ENCODE peak calls at places on chromosome 1, in seven cellular contexts. G, L, Z, F, D, M and Y are unnamed samples.

GRCh38 chr1:8371372-8371991 is 53.6 kb downstream of the SLC45A1 start:
- DNase-seq in L (no peak), D (no peak), Z (no peak), M (no peak), G (no peak), F (no peak), Y (no peak)

GRCh38 chr1:55580845-55581332 is 365.7 kb upstream of the USP24 start:
- DNase-seq in D (peak), G (no peak), L (no peak), F (peak), M (no peak), Z (peak), Y (peak)

GRCh38 chr1:85576642-85577420 is 3.7 kb upstream of the CCN1 start:
- DNase-seq in G (no peak), Z (peak), L (no peak), D (peak), F (no peak), M (no peak), Y (peak)

GRCh38 chr1:41160498-41161110 is 81.5 kb downstream of the SCMH1 start:
- DNase-seq in F (no peak), M (no peak), L (no peak), G (no peak), D (no peak), Z (no peak), Y (no peak)

GRCh38 chr1:22309572-22309971 is 142.1 kb upstream of the ZBTB40 start:
- DNase-seq in Z (no peak), L (no peak), M (no peak), G (no peak), D (no peak), F (no peak), Y (no peak)

GRCh38 chr1:119544165-119544762 is 37.3 kb downstream of the HSD3B1 start:
- DNase-seq in D (no peak), G (no peak), M (no peak), Z (no peak), L (peak), F (no peak), Y (no peak)

GRCh38 chr1:245707941-245708340 is 553.2 kb downstream of the KIF26B start:
- DNase-seq in Z (no peak), L (no peak), M (no peak), F (no peak), G (no peak), D (no peak), Y (no peak)

GRCh38 chr1:102834688-102835320 is 273.5 kb downstream of the COL11A1 start:
- DNase-seq in D (peak), Z (no peak), F (peak), G (no peak), M (no peak), L (no peak), Y (no peak)

GRCh38 chr1:36872858-36873257 is 161.5 kb downstream of the GRIK3 start:
- DNase-seq in F (no peak), Z (no peak), D (no peak), M (no peak), L (no peak), G (no peak), Y (no peak)

GRCh38 chr1:242178924-242179708 is 180.2 kb upstream of the MAP1LC3C start:
- DNase-seq in D (no peak), Z (no peak), L (no peak), G (no peak), F (no peak), M (no peak), Y (no peak)

GRCh38 chr1:224378855-224379631 is 22.4 kb downstream of the CNIH4 start:
- DNase-seq in F (no peak), M (no peak), G (no peak), D (no peak), Z (no peak), L (no peak), Y (no peak)